ENCODE peak calls at places on chromosomes 16 and 17, in eight cellular contexts. L, J, W, E, C, F, T and B are unnamed samples.
A peak's percentile ranks its signal among the peaks of the same experiment; 100 is the strongest.

GRCh38 chr17:40349477-40350409 is 14.8 kb downstream of the GJD3 start:
- DNase-seq in E (no peak), L (peak; percentile 25), W (no peak), J (peak; percentile 72), T (no peak), C (peak; percentile 63), F (no peak), B (no peak)

GRCh38 chr16:19690196-19690595 is 27.8 kb downstream of the KNOP1 start:
- DNase-seq in L (no peak), J (no peak), F (no peak), W (no peak), C (no peak), T (no peak), E (no peak), B (peak; percentile 85)

GRCh38 chr16:87328846-87329245 is 11.7 kb upstream of the C16orf95 start:
- DNase-seq in C (no peak), W (no peak), E (peak; percentile 49), F (no peak), L (peak; percentile 56), J (peak; percentile 31), T (no peak), B (no peak)

GRCh38 chr17:48002920-48003685 is 32.2 kb downstream of the CDK5RAP3 start:
- DNase-seq in E (no peak), T (no peak), L (no peak), F (no peak), J (no peak), C (no peak), W (no peak), B (no peak)

GRCh38 chr16:69942099-69942491 is 9.0 kb upstream of the CLEC18A start:
- DNase-seq in F (no peak), J (no peak), T (no peak), L (no peak), E (no peak), C (no peak), W (no peak), B (peak; percentile 3)

GRCh38 chr17:36183001-36183810 is 6.8 kb upstream of the TBC1D3B start:
- DNase-seq in E (peak; percentile 68), J (peak; percentile 91), W (peak; percentile 68), T (peak; percentile 79), F (peak; percentile 79), C (peak; percentile 67), L (peak; percentile 9), B (peak; percentile 70)

GRCh38 chr17:62057696-62058095 is 7.4 kb downstream of the MED13 start:
- DNase-seq in J (no peak), F (no peak), T (no peak), L (no peak), C (no peak), W (no peak), E (no peak), B (no peak)

GRCh38 chr16:72291121-72291520 is 119.2 kb upstream of the PMFBP1 start:
- DNase-seq in F (no peak), C (no peak), L (no peak), T (no peak), E (no peak), J (no peak), W (peak; percentile 6), B (no peak)

GRCh38 chr16:3503513-3503912 is 2.7 kb downstream of the CLUAP1 start:
- DNase-seq in E (no peak), J (peak; percentile 45), T (peak; percentile 37), F (no peak), C (no peak), L (no peak), W (no peak), B (no peak)

GRCh38 chr16:24540575-24541240 is 1.3 kb downstream of the RBBP6 start:
- DNase-seq in E (no peak), W (no peak), F (peak; percentile 11), C (no peak), L (no peak), T (no peak), J (no peak), B (peak; percentile 53)

GRCh38 chr16:68005786-68006286 is 6.6 kb upstream of the DPEP2 start:
- DNase-seq in L (no peak), C (peak; percentile 31), J (peak; percentile 91), F (peak; percentile 71), W (no peak), T (no peak), E (peak; percentile 47), B (peak; percentile 49)

GRCh38 chr16:87169509-87169985 is 147.6 kb downstream of the C16orf95 start:
- DNase-seq in T (no peak), C (no peak), J (no peak), W (no peak), E (no peak), F (no peak), L (no peak), B (no peak)

DNA sequence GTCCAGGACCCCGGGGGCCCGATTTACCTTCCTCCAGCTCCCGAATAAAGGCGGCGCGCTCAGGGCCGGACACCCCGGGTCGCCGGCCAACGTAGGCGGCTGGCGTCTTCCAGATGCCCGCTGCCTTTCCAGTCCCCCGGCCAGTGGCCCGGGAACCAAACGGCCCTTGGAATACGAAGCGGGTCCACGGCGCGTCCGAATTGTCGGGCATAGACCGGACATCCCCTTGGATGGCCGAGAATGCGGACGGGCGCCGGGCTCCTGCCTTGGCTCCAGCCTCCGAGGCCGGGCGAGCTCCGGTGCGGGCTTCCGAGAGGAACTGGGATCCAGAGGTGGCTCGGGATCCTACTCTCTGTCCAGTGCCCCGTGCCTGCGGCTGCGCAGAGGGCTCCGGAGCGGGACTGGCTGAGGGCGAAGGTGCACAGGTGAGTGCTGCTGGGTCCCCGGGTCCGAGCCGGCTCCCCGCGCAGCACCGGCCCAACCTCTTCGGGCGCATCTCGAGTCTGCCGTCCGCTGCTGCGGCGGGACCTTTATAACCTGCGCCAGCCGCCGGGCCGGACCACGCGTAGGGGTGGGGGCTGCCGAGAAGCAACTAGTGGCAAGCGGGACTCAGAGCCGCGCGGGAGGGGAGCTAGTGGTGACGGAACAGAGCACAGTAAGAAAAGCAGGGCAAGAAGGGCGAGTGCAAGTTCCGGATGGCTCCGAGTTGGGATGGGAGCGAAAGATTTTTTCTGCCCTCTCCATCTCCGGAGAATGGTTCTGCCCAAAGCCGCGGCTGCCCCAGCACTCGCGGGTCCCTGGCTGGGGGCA is at the start of gene HAP1:
- DNase-seq in T (no peak), E (no peak), L (no peak), W (peak; percentile 84), C (peak; percentile 27), J (no peak), F (peak; percentile 13), B (peak; percentile 65)
- TF ChIP-seq POLR2A in T (no peak), E (peak; percentile 47), L (peak; percentile 63), W (peak; percentile 100), C (no peak), J (no peak), F (peak; percentile 76), B (no peak)

GRCh38 chr17:80362428-80363119 is 52.4 kb upstream of the ENDOV start:
- DNase-seq in L (peak; percentile 48), C (no peak), E (no peak), J (peak; percentile 13), W (no peak), T (peak; percentile 64), F (peak; percentile 48), B (peak; percentile 60)
- H3K27ac ChIP-seq in L (peak overlapping the region; percentile 47), C (no peak overlapping the region), E (no peak overlapping the region), J (no peak overlapping the region), W (no peak overlapping the region), T (peak overlapping the region; percentile 10), F (peak overlapping the region; percentile 69), B (no peak overlapping the region)

GRCh38 chr16:15057755-15058417 is 2.0 kb upstream of the NTAN1 start:
- DNase-seq in J (no peak), W (no peak), T (no peak), F (no peak), L (no peak), C (peak; percentile 39), E (peak; percentile 64), B (no peak)

GRCh38 chr16:15053904-15054303 is 2.0 kb downstream of the NTAN1 start:
- DNase-seq in F (no peak), W (no peak), E (no peak), L (no peak), J (no peak), T (no peak), C (no peak), B (no peak)

GRCh38 chr16:15054357-15055140 is 1.3 kb downstream of the NTAN1 start:
- DNase-seq in J (no peak), C (no peak), W (no peak), L (no peak), F (no peak), E (no peak), T (no peak), B (no peak)

GRCh38 chr16:15052747-15053476 is 3.0 kb downstream of the NTAN1 start:
- DNase-seq in W (no peak), C (no peak), E (no peak), L (no peak), J (no peak), T (no peak), F (no peak), B (no peak)

DNA sequence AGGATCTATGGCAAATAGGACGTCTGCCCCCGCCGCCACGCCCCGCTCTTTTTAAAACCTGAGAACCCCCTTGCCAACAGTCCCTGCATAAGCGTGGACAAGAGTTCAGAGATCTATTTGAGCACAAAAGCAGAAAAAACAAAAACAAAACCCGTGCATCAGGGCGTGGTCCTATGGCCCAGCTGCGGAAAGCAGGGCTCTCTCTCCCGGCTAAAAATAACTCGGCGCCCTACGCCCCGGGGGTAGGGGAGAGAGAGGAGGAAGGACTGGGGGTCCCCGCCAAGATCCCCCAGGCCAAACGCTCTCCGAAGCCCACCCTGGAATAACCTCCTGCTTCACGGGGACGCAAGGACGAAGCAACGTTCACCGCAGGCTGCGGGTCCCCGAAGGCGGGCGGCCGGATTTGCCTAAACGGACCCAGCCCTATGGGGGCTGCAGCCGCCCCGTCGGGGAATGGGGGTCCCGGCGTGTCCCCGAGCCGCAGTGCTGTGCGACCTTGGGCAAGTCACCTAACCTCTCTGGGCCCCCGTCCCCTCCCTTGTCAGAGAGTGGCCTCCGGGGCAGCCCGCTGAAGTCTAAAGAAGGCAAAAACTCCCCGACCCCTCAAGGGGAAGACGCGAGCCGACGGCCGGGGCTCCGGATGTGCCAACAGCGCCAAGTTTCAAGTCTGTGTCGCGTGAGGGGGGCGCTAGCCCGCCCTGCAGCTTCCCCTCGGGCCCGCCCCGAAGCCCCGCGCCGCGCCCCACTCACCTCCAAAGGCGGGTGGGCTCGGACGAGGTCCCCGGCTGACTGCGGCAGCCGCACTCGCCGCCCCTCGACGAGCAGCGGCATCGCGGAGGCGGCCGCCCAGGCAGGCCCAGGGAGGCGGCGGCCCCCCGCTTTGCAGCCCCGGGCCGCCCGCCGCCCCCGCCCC is 477 bp downstream of the NTAN1 start:
- DNase-seq in C (no peak), W (peak; percentile 30), L (peak; percentile 61), J (peak; percentile 96), E (peak; percentile 69), T (peak; percentile 82), F (peak; percentile 45), B (peak; percentile 52)
- TF ChIP-seq POLR2A in C (no peak), W (peak; percentile 57), L (peak; percentile 56), J (no peak), E (peak; percentile 9), T (no peak), F (peak; percentile 10), B (no peak)

DNA sequence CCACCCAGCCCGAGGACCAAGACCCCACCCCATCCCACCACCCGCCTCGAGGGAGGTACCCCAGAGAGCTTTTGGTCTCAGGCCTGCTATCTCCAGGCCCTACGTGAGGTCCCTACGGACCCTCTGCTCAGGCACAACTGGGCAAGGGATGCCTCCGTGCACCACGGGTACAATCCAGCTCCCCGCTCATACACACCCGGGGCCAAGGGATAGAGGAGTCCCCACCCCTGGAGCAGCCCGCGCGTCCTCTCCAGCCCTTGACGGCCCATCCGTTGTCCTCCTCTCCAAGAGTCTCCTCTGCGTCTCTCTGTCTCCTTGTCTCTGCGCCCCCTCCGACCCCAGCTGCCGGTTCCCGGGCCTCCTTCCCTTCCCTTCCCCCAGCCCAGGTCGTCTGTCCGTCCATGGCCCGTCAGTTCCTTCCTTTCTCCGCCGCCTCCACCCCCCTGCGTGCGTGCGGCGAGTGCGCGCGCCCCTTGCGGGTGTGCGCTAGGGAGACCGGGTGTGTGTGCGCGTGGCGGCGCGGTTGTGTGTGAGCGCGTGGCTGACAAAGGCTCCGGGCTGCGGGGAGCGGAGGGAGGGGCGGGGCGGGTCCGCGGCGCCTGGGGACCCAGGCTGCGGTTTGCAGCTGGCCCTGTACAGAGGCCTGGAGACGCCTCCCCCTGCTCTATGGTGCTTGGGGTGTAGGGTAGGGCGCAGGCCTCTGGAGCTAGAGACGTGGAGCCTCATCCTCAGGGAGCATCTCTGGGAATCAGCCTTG is 928 bp downstream of the SPNS2 start:
- DNase-seq in E (no peak), L (no peak), F (peak; percentile 30), T (no peak), C (no peak), J (peak; percentile 85), W (peak; percentile 38), B (no peak)
- H3K27ac ChIP-seq in E (peak overlapping the region; percentile 34), L (peak overlapping the region; percentile 39), F (peak overlapping the region; percentile 88), T (peak overlapping the region; percentile 37), C (peak overlapping the region; percentile 69), J (peak overlapping the region; percentile 29), W (no peak overlapping the region), B (no peak overlapping the region)